ENCODE peak calls at places on chromosomes 5 and 9, in four cellular contexts. One of them, this sample, is unnamed.

GRCh38 chr9:130660326-130660682 is 4.1 kb upstream of the PRDM12 start:
- DNase-seq in GM12878: no peak
- DNase-seq in IMR-90: no peak
- DNase-seq in K562: no peak
- DNase-seq in this sample: no peak

GRCh38 chr5:59152701-59153245 is 569.9 kb downstream of the RAB3C start:
- DNase-seq in GM12878: no peak
- DNase-seq in IMR-90: no peak
- DNase-seq in K562: no peak
- DNase-seq in this sample: no peak

GRCh38 chr9:115978739-115979138 is 174.9 kb upstream of the PAPPA start:
- DNase-seq in GM12878: no peak
- DNase-seq in IMR-90: no peak
- DNase-seq in K562: no peak
- DNase-seq in this sample: peak

GRCh38 chr5:72790188-72790587 is 26.3 kb upstream of the TNPO1 start:
- DNase-seq in GM12878: no peak
- DNase-seq in IMR-90: peak
- DNase-seq in K562: no peak
- DNase-seq in this sample: no peak

GRCh38 chr9:93532121-93532520 is 44.3 kb upstream of the PHF2 start:
- DNase-seq in GM12878: no peak
- DNase-seq in IMR-90: no peak
- DNase-seq in K562: no peak
- DNase-seq in this sample: no peak

GRCh38 chr9:114571391-114571790 is 16.2 kb upstream of the ATP6V1G1 start:
- DNase-seq in GM12878: no peak
- DNase-seq in IMR-90: no peak
- DNase-seq in K562: no peak
- DNase-seq in this sample: no peak

GRCh38 chr9:134225816-134226215 is 61.5 kb upstream of the RNU6ATAC start:
- DNase-seq in GM12878: no peak
- DNase-seq in IMR-90: no peak
- DNase-seq in K562: no peak
- DNase-seq in this sample: no peak

GRCh38 chr9:34560574-34561229 is 28.8 kb downstream of the CNTFR start:
- DNase-seq in GM12878: no peak
- DNase-seq in IMR-90: no peak
- DNase-seq in K562: no peak
- DNase-seq in this sample: no peak

GRCh38 chr5:173477320-173478055 is 139.0 kb downstream of the BOD1 start:
- DNase-seq in GM12878: no peak
- DNase-seq in IMR-90: peak
- DNase-seq in K562: no peak
- DNase-seq in this sample: no peak
- TF ChIP-seq ELK1 in GM12878: no peak
- TF ChIP-seq ELK1 in IMR-90: no peak
- TF ChIP-seq ELK1 in K562: no peak
- TF ChIP-seq ELK1 in this sample: no peak

DNA sequence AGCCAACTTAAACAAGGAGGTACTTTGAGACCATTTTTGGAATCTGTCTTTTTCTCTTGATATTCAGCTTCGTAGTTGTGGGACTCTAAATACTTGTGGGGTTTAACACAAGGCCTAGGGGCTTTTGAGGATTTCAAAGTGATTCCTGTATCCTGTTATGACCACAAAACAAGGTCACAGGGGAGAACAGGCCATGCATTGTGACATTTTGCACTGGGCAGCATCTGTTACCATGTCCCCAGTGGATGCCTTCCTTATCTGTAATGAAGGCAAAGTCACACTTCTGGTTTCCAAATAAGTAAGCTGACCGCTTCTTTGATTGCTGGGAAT is 192.2 kb downstream of the MTRR start:
- DNase-seq in GM12878: no peak
- DNase-seq in IMR-90: no peak
- DNase-seq in K562: no peak
- DNase-seq in this sample: no peak
- TF ChIP-seq ELK1 in GM12878: no peak
- TF ChIP-seq ELK1 in IMR-90: no peak
- TF ChIP-seq ELK1 in K562: no peak
- TF ChIP-seq ELK1 in this sample: no peak

DNA sequence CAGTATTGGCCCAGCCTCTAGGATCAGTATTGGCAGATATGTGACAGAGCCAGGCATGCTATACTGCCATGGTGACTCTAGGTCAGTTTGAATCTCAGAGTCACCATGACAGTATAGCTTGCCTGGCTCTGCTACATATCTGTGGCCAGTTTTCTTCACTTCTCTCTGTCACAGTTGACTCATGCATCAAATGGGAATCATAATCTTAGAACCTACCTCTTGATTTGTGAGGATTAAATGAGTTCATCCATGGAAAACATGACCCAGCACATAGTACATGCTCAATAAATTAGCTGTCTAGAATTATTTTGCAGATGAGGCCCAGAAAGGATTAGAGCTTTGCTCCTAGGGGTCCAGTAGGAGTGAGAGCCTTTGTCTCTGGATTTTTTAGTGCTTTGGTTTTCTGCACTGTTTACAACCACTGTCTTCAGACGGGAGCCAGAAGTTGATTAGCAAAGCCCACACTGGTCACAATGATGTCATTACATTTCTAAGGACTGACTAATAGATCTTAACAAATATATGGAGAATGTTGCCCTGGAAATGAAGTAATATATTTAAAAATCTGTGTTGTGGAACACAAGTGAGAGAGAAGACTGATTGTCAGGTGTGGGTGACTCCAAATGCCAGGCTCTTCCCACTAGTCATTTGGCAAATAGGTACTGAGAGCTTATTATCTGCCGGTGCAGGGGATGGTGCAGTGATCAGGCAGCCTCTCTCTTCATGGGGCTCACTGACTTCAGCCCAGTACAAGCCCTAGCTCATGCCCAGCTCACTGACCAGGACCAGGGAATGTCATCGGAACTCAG is 76.0 kb downstream of the COL15A1 start:
- DNase-seq in GM12878: no peak
- DNase-seq in IMR-90: peak
- DNase-seq in K562: no peak
- DNase-seq in this sample: peak
- TF ChIP-seq ELK1 in GM12878: no peak
- TF ChIP-seq ELK1 in IMR-90: no peak
- TF ChIP-seq ELK1 in K562: no peak
- TF ChIP-seq ELK1 in this sample: no peak

GRCh38 chr5:35876922-35877321 is 20.2 kb downstream of the IL7R start:
- DNase-seq in GM12878: no peak
- DNase-seq in IMR-90: no peak
- DNase-seq in K562: no peak
- DNase-seq in this sample: no peak
- TF ChIP-seq ELK1 in GM12878: no peak
- TF ChIP-seq ELK1 in IMR-90: no peak
- TF ChIP-seq ELK1 in K562: no peak
- TF ChIP-seq ELK1 in this sample: no peak

GRCh38 chr5:168477060-168477459 is 9.2 kb upstream of the RARS1 start:
- DNase-seq in GM12878: no peak
- DNase-seq in IMR-90: peak
- DNase-seq in K562: no peak
- DNase-seq in this sample: no peak
- TF ChIP-seq ELK1 in GM12878: no peak
- TF ChIP-seq ELK1 in IMR-90: no peak
- TF ChIP-seq ELK1 in K562: no peak
- TF ChIP-seq ELK1 in this sample: no peak

GRCh38 chr5:172791726-172792445 is 20.9 kb upstream of the DUSP1 start:
- DNase-seq in GM12878: no peak
- DNase-seq in IMR-90: peak
- DNase-seq in K562: no peak
- DNase-seq in this sample: no peak
- TF ChIP-seq ELK1 in GM12878: no peak
- TF ChIP-seq ELK1 in IMR-90: no peak
- TF ChIP-seq ELK1 in K562: no peak
- TF ChIP-seq ELK1 in this sample: no peak

GRCh38 chr5:54760182-54760935 is 225.0 kb downstream of the ESM1 start:
- DNase-seq in GM12878: no peak
- DNase-seq in IMR-90: peak
- DNase-seq in K562: no peak
- DNase-seq in this sample: no peak
- TF ChIP-seq ELK1 in GM12878: no peak
- TF ChIP-seq ELK1 in IMR-90: no peak
- TF ChIP-seq ELK1 in K562: no peak
- TF ChIP-seq ELK1 in this sample: no peak

GRCh38 chr9:112332272-112332671 is 1.1 kb downstream of the PTBP3 start:
- DNase-seq in GM12878: no peak
- DNase-seq in IMR-90: no peak
- DNase-seq in K562: no peak
- DNase-seq in this sample: no peak
- TF ChIP-seq ELK1 in GM12878: no peak
- TF ChIP-seq ELK1 in IMR-90: no peak
- TF ChIP-seq ELK1 in K562: no peak
- TF ChIP-seq ELK1 in this sample: no peak

DNA sequence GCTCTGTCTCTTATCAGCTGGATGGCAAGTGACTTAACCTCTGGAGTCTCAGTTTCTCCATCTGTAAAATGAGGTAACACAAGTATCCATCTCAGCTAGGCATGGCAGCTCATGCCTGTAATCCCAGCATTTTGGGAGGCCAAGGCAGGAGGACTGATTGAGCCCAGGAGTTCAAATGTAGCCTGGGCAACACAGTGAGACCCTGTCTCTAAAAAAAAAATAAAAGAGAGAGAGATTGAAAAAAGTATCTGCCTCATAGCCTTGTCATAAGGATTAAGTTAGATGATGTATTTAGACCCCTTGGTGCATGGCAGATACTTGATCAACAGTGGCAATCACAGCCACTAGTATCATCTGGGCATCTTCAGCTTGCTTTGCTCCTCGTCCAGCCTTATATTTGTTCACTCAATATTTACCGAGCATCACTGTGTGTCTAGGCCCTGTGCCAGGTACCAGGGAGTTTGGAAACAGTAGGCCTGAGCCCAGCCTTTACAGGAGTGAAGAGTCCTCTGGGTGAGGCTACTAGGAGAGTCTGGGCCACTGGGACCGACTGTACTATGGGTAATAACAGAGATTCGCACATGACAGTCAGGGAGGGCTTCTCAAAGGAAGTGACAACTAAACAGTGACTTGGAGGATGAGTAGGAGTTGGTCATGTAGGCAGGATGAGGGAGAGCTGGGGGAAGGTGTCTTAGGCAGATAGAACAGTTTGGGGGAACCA is 34.2 kb downstream of the CORO2A start:
- DNase-seq in GM12878: no peak
- DNase-seq in IMR-90: no peak
- DNase-seq in K562: no peak
- DNase-seq in this sample: peak
- TF ChIP-seq ELK1 in GM12878: no peak
- TF ChIP-seq ELK1 in IMR-90: no peak
- TF ChIP-seq ELK1 in K562: no peak
- TF ChIP-seq ELK1 in this sample: no peak

GRCh38 chr9:94925751-94926456 is 199.4 kb downstream of the AOPEP start:
- DNase-seq in GM12878: no peak
- DNase-seq in IMR-90: no peak
- DNase-seq in K562: no peak
- DNase-seq in this sample: peak
- TF ChIP-seq ELK1 in GM12878: no peak
- TF ChIP-seq ELK1 in IMR-90: no peak
- TF ChIP-seq ELK1 in K562: no peak
- TF ChIP-seq ELK1 in this sample: no peak

This sample was measured in A549.